ENCODE peak calls at places on chromosomes 12 and 14, in eight cellular contexts. K, V, Y, U, O, Q, M and I are unnamed samples.

GRCh38 chr12:9920451-9920850 is 11.7 kb downstream of the CLEC2A start:
- DNase-seq in K (no peak), V (no peak), Y (no peak), U (no peak), O (no peak), Q (no peak), M (no peak), I (no peak)

GRCh38 chr12:51323317-51323960 is 535 bp downstream of the BIN2 start:
- DNase-seq in K (no peak), V (peak; percentile 40), Y (no peak), U (no peak), O (no peak), Q (no peak), M (no peak), I (no peak)

GRCh38 chr14:31006703-31007102 is 18.7 kb upstream of the AP4S1 start:
- DNase-seq in K (no peak), V (no peak), Y (no peak), U (no peak), O (no peak), Q (no peak), M (no peak), I (no peak)

GRCh38 chr12:103560604-103561101 is 26.4 kb upstream of the STAB2 start:
- DNase-seq in K (peak; percentile 98), V (no peak), Y (no peak), U (peak; percentile 18), O (peak; percentile 98), Q (peak; percentile 89), M (no peak), I (no peak)

GRCh38 chr12:70598467-70599194 is 38.6 kb downstream of the PTPRB start:
- DNase-seq in K (no peak), V (no peak), Y (no peak), U (peak; percentile 96), O (peak; percentile 31), Q (no peak), M (no peak), I (no peak)

GRCh38 chr12:29673346-29673745 is 110.4 kb downstream of the TMTC1 start:
- DNase-seq in K (no peak), V (no peak), Y (no peak), U (peak; percentile 44), O (no peak), Q (no peak), M (no peak), I (no peak)

GRCh38 chr12:32881702-32882101 is 14.9 kb downstream of the PKP2 start:
- DNase-seq in K (no peak), V (no peak), Y (no peak), U (no peak), O (no peak), Q (no peak), M (no peak), I (no peak)

GRCh38 chr14:45253754-45254300 is 825 bp upstream of the MIS18BP1 start:
- DNase-seq in K (peak; percentile 70), V (no peak), Y (peak; percentile 30), U (peak; percentile 59), O (peak; percentile 18), Q (peak; percentile 50), M (no peak), I (no peak)

GRCh38 chr14:101819251-101819990 is 57.9 kb downstream of the PPP2R5C start:
- DNase-seq in K (no peak), V (peak; percentile 77), Y (no peak), U (no peak), O (no peak), Q (no peak), M (no peak), I (no peak)

GRCh38 chr14:75238728-75239455 is 39.7 kb upstream of the FOS start:
- DNase-seq in K (no peak), V (no peak), Y (no peak), U (no peak), O (no peak), Q (peak; percentile 26), M (no peak), I (no peak)

GRCh38 chr14:71684323-71684722 is 247.9 kb upstream of the RGS6 start:
- DNase-seq in K (no peak), V (no peak), Y (no peak), U (no peak), O (no peak), Q (no peak), M (no peak), I (no peak)

GRCh38 chr12:48925218-48925871 is at the start of gene FKBP11:
- DNase-seq in K (peak; percentile 47), V (peak; percentile 75), Y (peak; percentile 67), U (peak; percentile 62), O (peak; percentile 22), Q (peak; percentile 94), M (peak; percentile 83), I (peak; percentile 64)

GRCh38 chr12:113874999-113875561 is 91.0 kb downstream of the RBM19 start:
- DNase-seq in K (no peak), V (no peak), Y (no peak), U (no peak), O (peak; percentile 85), Q (peak; percentile 98), M (no peak), I (no peak)

GRCh38 chr12:50275545-50275944 is 7.8 kb downstream of the LIMA1 start:
- DNase-seq in K (no peak), V (no peak), Y (peak; percentile 59), U (peak; percentile 87), O (no peak), Q (no peak), M (no peak), I (no peak)

GRCh38 chr14:100524233-100524932 is 62.8 kb downstream of the BEGAIN start:
- DNase-seq in K (no peak), V (peak; percentile 8), Y (no peak), U (no peak), O (no peak), Q (no peak), M (no peak), I (no peak)

GRCh38 chr14:64857979-64858740 is 21.5 kb downstream of the SPTB start:
- DNase-seq in K (no peak), V (no peak), Y (no peak), U (no peak), O (no peak), Q (peak; percentile 57), M (no peak), I (no peak)

GRCh38 chr12:130838951-130839769 is at the start of gene STX2:
- DNase-seq in K (peak; percentile 74), V (peak; percentile 81), Y (peak; percentile 87), U (peak; percentile 88), O (peak; percentile 70), Q (peak; percentile 99), M (peak; percentile 98), I (peak; percentile 96)
- TF ChIP-seq CTCF in K (peak; percentile 45), V (no peak), Y (peak; percentile 39), U (peak; percentile 13), O (peak; percentile 60), Q (peak; percentile 38), M (no peak), I (no peak)

GRCh38 chr14:77616454-77617229 is at the start of gene SPTLC2:
- DNase-seq in K (peak; percentile 99), V (peak; percentile 94), Y (peak; percentile 99), U (peak; percentile 100), O (peak; percentile 100), Q (peak; percentile 99), M (peak; percentile 98), I (peak; percentile 84)
- TF ChIP-seq CTCF in K (peak; percentile 8), V (no peak), Y (no peak), U (no peak), O (peak; percentile 10), Q (no peak), M (no peak), I (no peak)

DNA sequence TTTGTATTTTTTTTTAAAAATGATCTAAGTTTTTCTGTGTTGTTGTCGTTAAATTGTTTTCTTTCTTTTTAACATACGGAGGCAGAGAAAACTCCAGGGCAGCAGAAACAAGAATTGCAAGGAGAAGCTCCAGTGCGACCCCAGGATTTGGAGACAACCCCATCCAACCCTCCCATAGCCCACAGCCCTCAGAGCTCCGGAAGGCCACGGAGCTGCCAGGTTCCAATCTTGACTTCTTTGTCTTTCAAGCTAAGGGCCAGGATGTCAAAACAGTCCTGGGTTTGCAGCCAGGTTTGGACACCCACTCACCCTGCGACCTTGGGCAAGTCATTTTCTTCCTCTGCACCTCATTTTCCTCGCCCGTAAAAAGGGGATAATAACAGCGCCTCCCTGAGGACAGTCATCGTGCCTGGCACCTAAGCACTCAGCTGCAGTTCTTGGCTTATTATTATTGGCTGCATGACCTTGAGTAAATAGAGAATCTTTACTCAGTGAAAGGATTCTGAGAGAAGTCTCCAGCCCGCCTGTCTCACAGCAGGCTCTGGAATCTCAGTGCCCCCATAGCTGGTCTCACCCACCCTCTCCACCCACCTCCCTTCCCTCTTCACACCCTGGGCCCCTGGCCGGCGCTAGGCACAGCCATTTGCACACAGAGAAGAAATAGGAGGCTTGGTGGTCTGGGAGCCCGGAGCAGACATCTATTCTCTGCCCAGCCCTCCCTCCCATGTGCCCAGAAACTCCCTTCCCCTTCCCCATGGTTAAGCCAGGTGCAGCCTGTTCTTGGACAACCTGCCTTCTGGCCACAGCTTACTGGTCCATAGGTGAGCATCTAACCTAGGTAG is 79.4 kb upstream of the BCL11B start:
- DNase-seq in K (no peak), V (no peak), Y (no peak), U (no peak), O (no peak), Q (peak; percentile 64), M (no peak), I (no peak)
- TF ChIP-seq CTCF in K (no peak), V (no peak), Y (no peak), U (no peak), O (no peak), Q (peak; percentile 13), M (no peak), I (no peak)

DNA sequence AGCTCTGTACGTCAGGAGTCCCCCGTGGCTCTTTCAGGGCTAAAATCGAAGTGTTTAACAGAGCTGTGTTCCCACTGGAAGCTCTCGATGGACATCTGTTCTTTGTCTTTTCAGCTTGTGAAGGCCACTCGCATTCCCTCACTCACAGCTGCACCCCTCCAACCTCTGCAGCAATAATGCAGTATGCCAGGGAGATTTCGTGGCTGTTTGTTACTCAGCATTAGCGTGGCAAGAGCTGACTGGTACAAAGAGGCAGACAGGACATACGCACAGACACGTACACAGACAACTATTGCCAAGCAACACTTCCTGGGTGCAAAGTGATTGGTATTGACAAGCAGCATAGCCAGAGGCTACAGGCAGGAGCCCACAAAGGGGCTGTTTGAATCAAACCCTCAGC is 11.8 kb upstream of the FBXO21 start:
- DNase-seq in K (no peak), V (no peak), Y (no peak), U (no peak), O (no peak), Q (no peak), M (no peak), I (no peak)
- TF ChIP-seq CTCF in K (no peak), V (no peak), Y (no peak), U (no peak), O (no peak), Q (no peak), M (no peak), I (no peak)